ENCODE peak calls at places on chromosomes 6 and 20, in seven cellular contexts. One of them, this sample, is unnamed.

GRCh38 chr20:41391587-41392001 is 25.0 kb upstream of the EMILIN3 start:
- DNase-seq in body of pancreas: no peak
- DNase-seq in MM.1S: no peak
- DNase-seq in fibroblast of lung: peak; percentile 52
- DNase-seq in AG04450: no peak
- DNase-seq in mucosa of descending colon: no peak
- DNase-seq in CD8-positive, alpha-beta T cell: no peak
- DNase-seq in this sample: no peak

GRCh38 chr20:31707994-31708744 is 14.5 kb downstream of the BCL2L1 start:
- DNase-seq in mucosa of descending colon: peak; percentile 87
- DNase-seq in MM.1S: peak; percentile 92
- DNase-seq in AG04450: no peak
- DNase-seq in body of pancreas: peak; percentile 89
- DNase-seq in CD8-positive, alpha-beta T cell: no peak
- DNase-seq in fibroblast of lung: no peak
- DNase-seq in this sample: no peak

GRCh38 chr6:142885182-142885867 is 59.7 kb downstream of the HIVEP2 start:
- DNase-seq in MM.1S: peak; percentile 76
- DNase-seq in body of pancreas: peak; percentile 50
- DNase-seq in AG04450: peak; percentile 90
- DNase-seq in fibroblast of lung: peak; percentile 99
- DNase-seq in CD8-positive, alpha-beta T cell: peak; percentile 45
- DNase-seq in mucosa of descending colon: no peak
- DNase-seq in this sample: peak; percentile 96

GRCh38 chr6:168988801-168989200 is 264.8 kb downstream of the THBS2 start:
- DNase-seq in mucosa of descending colon: no peak
- DNase-seq in fibroblast of lung: peak; percentile 25
- DNase-seq in MM.1S: no peak
- DNase-seq in body of pancreas: no peak
- DNase-seq in AG04450: peak; percentile 3
- DNase-seq in CD8-positive, alpha-beta T cell: no peak
- DNase-seq in this sample: no peak

GRCh38 chr6:87257975-87258374 is 64.4 kb upstream of the SMIM8 start:
- DNase-seq in CD8-positive, alpha-beta T cell: no peak
- DNase-seq in fibroblast of lung: no peak
- DNase-seq in mucosa of descending colon: no peak
- DNase-seq in MM.1S: no peak
- DNase-seq in body of pancreas: no peak
- DNase-seq in AG04450: no peak
- DNase-seq in this sample: no peak

GRCh38 chr20:51763965-51764602 is 4.1 kb downstream of the ATP9A start:
- DNase-seq in fibroblast of lung: peak; percentile 51
- DNase-seq in mucosa of descending colon: no peak
- DNase-seq in MM.1S: no peak
- DNase-seq in AG04450: no peak
- DNase-seq in CD8-positive, alpha-beta T cell: no peak
- DNase-seq in body of pancreas: no peak
- DNase-seq in this sample: no peak

GRCh38 chr6:11432713-11433450 is 104.7 kb upstream of the TMEM170B start:
- DNase-seq in fibroblast of lung: peak; percentile 92
- DNase-seq in MM.1S: no peak
- DNase-seq in CD8-positive, alpha-beta T cell: no peak
- DNase-seq in body of pancreas: no peak
- DNase-seq in AG04450: no peak
- DNase-seq in mucosa of descending colon: no peak
- DNase-seq in this sample: peak; percentile 40

GRCh38 chr6:107634147-107635057 is 144.5 kb downstream of the SOBP start:
- DNase-seq in fibroblast of lung: peak; percentile 24
- DNase-seq in body of pancreas: no peak
- DNase-seq in mucosa of descending colon: no peak
- DNase-seq in MM.1S: no peak
- DNase-seq in CD8-positive, alpha-beta T cell: peak; percentile 25
- DNase-seq in AG04450: no peak
- DNase-seq in this sample: no peak

GRCh38 chr6:101543796-101544195 is 150.3 kb downstream of the GRIK2 start:
- DNase-seq in MM.1S: no peak
- DNase-seq in AG04450: no peak
- DNase-seq in mucosa of descending colon: no peak
- DNase-seq in fibroblast of lung: no peak
- DNase-seq in CD8-positive, alpha-beta T cell: no peak
- DNase-seq in body of pancreas: no peak
- DNase-seq in this sample: no peak

GRCh38 chr6:168528457-168529095 is 87.6 kb downstream of the SMOC2 start:
- DNase-seq in MM.1S: peak; percentile 13
- DNase-seq in mucosa of descending colon: no peak
- DNase-seq in body of pancreas: no peak
- DNase-seq in CD8-positive, alpha-beta T cell: no peak
- DNase-seq in fibroblast of lung: peak; percentile 36
- DNase-seq in AG04450: no peak
- DNase-seq in this sample: no peak

GRCh38 chr20:58907481-58908137 is 55.1 kb downstream of the GNAS start:
- DNase-seq in fibroblast of lung: peak; percentile 98
- DNase-seq in body of pancreas: peak; percentile 98
- DNase-seq in MM.1S: peak; percentile 99
- DNase-seq in AG04450: peak; percentile 98
- DNase-seq in CD8-positive, alpha-beta T cell: peak; percentile 55
- DNase-seq in mucosa of descending colon: peak; percentile 79
- DNase-seq in this sample: peak; percentile 100

GRCh38 chr6:160134779-160135547 is 13.3 kb downstream of the SLC22A1 start:
- DNase-seq in MM.1S: no peak
- DNase-seq in body of pancreas: no peak
- DNase-seq in fibroblast of lung: no peak
- DNase-seq in CD8-positive, alpha-beta T cell: no peak
- DNase-seq in AG04450: no peak
- DNase-seq in mucosa of descending colon: no peak
- DNase-seq in this sample: no peak
- TF ChIP-seq CTCF in MM.1S: no peak
- TF ChIP-seq CTCF in body of pancreas: no peak
- TF ChIP-seq CTCF in fibroblast of lung: no peak
- TF ChIP-seq CTCF in CD8-positive, alpha-beta T cell: no peak
- TF ChIP-seq CTCF in AG04450: no peak
- TF ChIP-seq CTCF in mucosa of descending colon: no peak
- TF ChIP-seq CTCF in this sample: no peak

DNA sequence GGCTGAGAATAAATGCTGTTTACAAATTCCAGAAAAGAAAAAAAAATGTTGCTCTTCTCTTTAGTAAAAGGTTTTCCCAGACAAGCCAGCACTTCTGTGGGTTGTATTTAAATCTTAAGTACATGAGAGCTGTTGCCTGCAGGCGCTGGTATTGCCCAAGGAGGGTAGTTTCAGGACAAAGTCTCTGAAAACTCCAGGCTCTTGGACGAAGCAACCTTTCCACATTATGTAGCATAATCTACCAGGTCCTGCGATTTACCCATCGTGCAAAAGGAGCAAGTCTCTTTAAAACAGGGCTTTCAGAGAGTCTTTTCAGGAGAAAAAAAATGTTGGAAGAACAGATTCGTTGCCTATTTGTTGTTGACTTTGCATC is 65.6 kb downstream of the PLG start:
- DNase-seq in MM.1S: no peak
- DNase-seq in mucosa of descending colon: no peak
- DNase-seq in fibroblast of lung: no peak
- DNase-seq in AG04450: no peak
- DNase-seq in body of pancreas: no peak
- DNase-seq in CD8-positive, alpha-beta T cell: no peak
- DNase-seq in this sample: no peak
- H3K4me3 ChIP-seq in MM.1S: no peak overlapping the region
- H3K4me3 ChIP-seq in mucosa of descending colon: no peak overlapping the region
- H3K4me3 ChIP-seq in fibroblast of lung: no peak overlapping the region
- H3K4me3 ChIP-seq in AG04450: no peak overlapping the region
- H3K4me3 ChIP-seq in body of pancreas: no peak overlapping the region
- H3K4me3 ChIP-seq in CD8-positive, alpha-beta T cell: no peak overlapping the region
- H3K4me3 ChIP-seq in this sample: peak overlapping the region; percentile 46

GRCh38 chr20:43983359-43983758 is 68.7 kb downstream of the TOX2 start:
- DNase-seq in fibroblast of lung: no peak
- DNase-seq in mucosa of descending colon: peak; percentile 80
- DNase-seq in CD8-positive, alpha-beta T cell: peak; percentile 36
- DNase-seq in AG04450: no peak
- DNase-seq in MM.1S: peak; percentile 30
- DNase-seq in body of pancreas: no peak
- DNase-seq in this sample: no peak
- TF ChIP-seq CTCF in fibroblast of lung: no peak
- TF ChIP-seq CTCF in mucosa of descending colon: no peak
- TF ChIP-seq CTCF in CD8-positive, alpha-beta T cell: no peak
- TF ChIP-seq CTCF in AG04450: peak; percentile 23
- TF ChIP-seq CTCF in MM.1S: peak; percentile 60
- TF ChIP-seq CTCF in body of pancreas: no peak
- TF ChIP-seq CTCF in this sample: peak; percentile 37

GRCh38 chr6:41643899-41644269 is 5.6 kb downstream of the MDFI start:
- DNase-seq in CD8-positive, alpha-beta T cell: no peak
- DNase-seq in body of pancreas: no peak
- DNase-seq in AG04450: no peak
- DNase-seq in mucosa of descending colon: no peak
- DNase-seq in MM.1S: no peak
- DNase-seq in fibroblast of lung: no peak
- DNase-seq in this sample: no peak

GRCh38 chr6:41640436-41640835 is 2.2 kb downstream of the MDFI start:
- DNase-seq in MM.1S: no peak
- DNase-seq in mucosa of descending colon: no peak
- DNase-seq in fibroblast of lung: peak; percentile 67
- DNase-seq in AG04450: no peak
- DNase-seq in body of pancreas: no peak
- DNase-seq in CD8-positive, alpha-beta T cell: no peak
- DNase-seq in this sample: peak; percentile 84

GRCh38 chr6:41641352-41641925 is 3.2 kb downstream of the MDFI start:
- DNase-seq in AG04450: no peak
- DNase-seq in mucosa of descending colon: no peak
- DNase-seq in MM.1S: no peak
- DNase-seq in CD8-positive, alpha-beta T cell: no peak
- DNase-seq in body of pancreas: no peak
- DNase-seq in fibroblast of lung: no peak
- DNase-seq in this sample: no peak

GRCh38 chr6:41642960-41643898 is 5.0 kb downstream of the MDFI start:
- DNase-seq in AG04450: no peak
- DNase-seq in body of pancreas: no peak
- DNase-seq in CD8-positive, alpha-beta T cell: no peak
- DNase-seq in mucosa of descending colon: no peak
- DNase-seq in MM.1S: no peak
- DNase-seq in fibroblast of lung: no peak
- DNase-seq in this sample: no peak

DNA sequence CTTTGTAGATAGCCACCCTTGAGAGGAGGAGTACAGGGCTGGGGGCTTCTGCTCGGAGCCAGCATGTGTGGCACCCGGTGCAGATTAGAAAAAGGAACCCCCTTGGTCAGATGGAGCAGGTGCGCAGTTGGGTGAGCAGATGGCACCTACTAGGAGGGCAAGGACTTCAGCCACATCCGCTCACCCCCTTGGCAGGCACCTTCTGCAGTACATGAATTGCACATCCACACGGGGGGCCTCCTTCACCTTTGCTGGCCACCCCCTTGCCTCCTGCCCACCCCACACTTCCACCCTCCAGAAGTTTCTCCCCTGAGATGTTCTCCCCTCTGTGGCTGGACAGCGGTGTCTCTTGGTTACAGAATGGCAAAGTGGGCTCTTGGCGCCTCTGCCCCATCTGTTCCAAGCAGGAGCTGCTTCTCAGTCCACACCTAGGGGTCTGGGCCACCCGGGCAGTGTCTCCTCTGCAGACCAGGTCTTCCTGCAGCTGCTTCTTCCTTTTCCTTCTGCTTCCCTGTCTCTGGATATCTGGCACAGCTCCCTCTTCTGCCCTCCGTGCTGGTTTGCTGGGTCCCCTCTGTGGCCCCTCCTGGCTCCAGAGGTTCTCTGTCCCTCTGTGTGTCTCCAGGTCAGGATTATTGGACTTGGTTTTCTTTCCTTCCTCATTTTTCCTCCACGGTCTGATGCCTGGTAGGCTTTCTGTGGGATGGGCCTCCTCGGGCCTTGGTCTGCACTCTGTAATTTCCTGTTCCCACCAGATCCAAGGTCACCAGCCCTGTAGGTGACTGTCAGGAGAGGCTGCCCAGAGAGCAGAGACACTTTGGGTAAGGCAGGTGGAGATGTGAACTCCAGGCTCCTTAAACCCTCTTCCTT is 4.1 kb downstream of the MDFI start:
- DNase-seq in mucosa of descending colon: no peak
- DNase-seq in CD8-positive, alpha-beta T cell: no peak
- DNase-seq in AG04450: no peak
- DNase-seq in body of pancreas: no peak
- DNase-seq in fibroblast of lung: no peak
- DNase-seq in MM.1S: no peak
- DNase-seq in this sample: no peak
- H3K4me3 ChIP-seq in mucosa of descending colon: no peak overlapping the region
- H3K4me3 ChIP-seq in CD8-positive, alpha-beta T cell: no peak overlapping the region
- H3K4me3 ChIP-seq in AG04450: no peak overlapping the region
- H3K4me3 ChIP-seq in body of pancreas: no peak overlapping the region
- H3K4me3 ChIP-seq in fibroblast of lung: no peak overlapping the region
- H3K4me3 ChIP-seq in MM.1S: no peak overlapping the region
- H3K4me3 ChIP-seq in this sample: no peak overlapping the region

GRCh38 chr6:2938632-2939083 is 32.7 kb downstream of the SERPINB6 start:
- DNase-seq in AG04450: no peak
- DNase-seq in mucosa of descending colon: no peak
- DNase-seq in fibroblast of lung: no peak
- DNase-seq in CD8-positive, alpha-beta T cell: no peak
- DNase-seq in MM.1S: no peak
- DNase-seq in body of pancreas: peak; percentile 55
- DNase-seq in this sample: no peak
- TF ChIP-seq CTCF in AG04450: peak; percentile 21
- TF ChIP-seq CTCF in mucosa of descending colon: no peak
- TF ChIP-seq CTCF in fibroblast of lung: no peak
- TF ChIP-seq CTCF in CD8-positive, alpha-beta T cell: no peak
- TF ChIP-seq CTCF in MM.1S: no peak
- TF ChIP-seq CTCF in body of pancreas: peak; percentile 14
- TF ChIP-seq CTCF in this sample: no peak

This sample was measured in astrocyte of the cerebellum.